ENCODE peak calls at places on chromosomes 4 and X, in five cellular contexts. V, K, W, T and A are unnamed samples.

GRCh38 chrX:23373129-23373804 is 38.6 kb downstream of the PTCHD1 start:
- DNase-seq in V (peak), K (peak), W (peak), T (peak), A (peak)

GRCh38 chr4:27397886-27398285 is 537.2 kb downstream of the STIM2 start:
- DNase-seq in V (peak), K (no peak), W (no peak), T (peak), A (peak)

GRCh38 chr4:102552781-102553180 is 51.6 kb downstream of the NFKB1 start:
- DNase-seq in V (no peak), K (no peak), W (no peak), T (no peak), A (peak)

GRCh38 chr4:109072595-109072994 is 229.9 kb downstream of the COL25A1 start:
- DNase-seq in V (peak), K (no peak), W (no peak), T (no peak), A (peak)

GRCh38 chr4:145732416-145732815 is 52.5 kb downstream of the C4orf51 start:
- DNase-seq in V (peak), K (no peak), W (peak), T (peak), A (peak)

GRCh38 chrX:143669395-143669794 is 33.5 kb upstream of the SLITRK4 start:
- DNase-seq in V (peak), K (no peak), W (peak), T (peak), A (no peak)

GRCh38 chrX:118948270-118948669 is 26.1 kb upstream of the LONRF3 start:
- DNase-seq in V (no peak), K (no peak), W (no peak), T (no peak), A (no peak)

GRCh38 chrX:150036181-150036580 is 97.9 kb upstream of the EOLA2 start:
- DNase-seq in V (peak), K (peak), W (no peak), T (peak), A (peak)

GRCh38 chr4:177228599-177228998 is 81.1 kb upstream of the NEIL3 start:
- DNase-seq in V (no peak), K (no peak), W (peak), T (no peak), A (peak)

GRCh38 chrX:12790878-12791252 is 347 bp upstream of the PRPS2 start:
- DNase-seq in V (no peak), K (no peak), W (no peak), T (no peak), A (no peak)

GRCh38 chr4:19823781-19824180 is 427.9 kb upstream of the SLIT2 start:
- DNase-seq in V (no peak), K (no peak), W (peak), T (no peak), A (no peak)

GRCh38 chr4:40270609-40271008 is 64.5 kb upstream of the CHRNA9 start:
- DNase-seq in V (no peak), K (no peak), W (no peak), T (no peak), A (no peak)

GRCh38 chr4:4555916-4556315 is 14.1 kb upstream of the STX18 start:
- DNase-seq in V (peak), K (no peak), W (no peak), T (no peak), A (peak)

GRCh38 chrX:16771483-16772398 is 14.5 kb upstream of the TXLNG start:
- DNase-seq in V (peak), K (no peak), W (peak), T (peak), A (peak)

GRCh38 chrX:140975472-140975871 is 26.9 kb upstream of the SPANXB1 start:
- DNase-seq in V (no peak), K (no peak), W (no peak), T (no peak), A (no peak)

GRCh38 chrX:107935200-107935599 is 47.0 kb downstream of the TEX13B start:
- DNase-seq in V (peak), K (no peak), W (peak), T (peak), A (peak)